ENCODE peak calls at places on chromosomes 12 and 14, in ten cellular contexts. One of them, this sample, is unnamed.

GRCh38 chr12:82124711-82125110 is 233.5 kb downstream of the CCDC59 start:
- DNase-seq in cardiac muscle cell: no peak
- DNase-seq in A673: no peak
- DNase-seq in adrenal gland: no peak
- DNase-seq in Peyer's patch: no peak
- DNase-seq in HAP-1: peak; percentile 28
- DNase-seq in GM12878: no peak
- DNase-seq in left ventricle myocardium inferior: no peak
- DNase-seq in neuronal stem cell: no peak
- DNase-seq in IMR-90: no peak
- DNase-seq in this sample: no peak

GRCh38 chr14:54902143-54902520 is 494 bp downstream of the GCH1 start:
- DNase-seq in HAP-1: peak; percentile 58
- DNase-seq in IMR-90: peak; percentile 31
- DNase-seq in A673: peak; percentile 73
- DNase-seq in left ventricle myocardium inferior: peak; percentile 72
- DNase-seq in Peyer's patch: peak; percentile 82
- DNase-seq in neuronal stem cell: peak; percentile 56
- DNase-seq in GM12878: no peak
- DNase-seq in adrenal gland: peak; percentile 82
- DNase-seq in cardiac muscle cell: peak; percentile 73
- DNase-seq in this sample: peak; percentile 81

GRCh38 chr12:6430124-6430989 is 14.4 kb upstream of the CD27 start:
- DNase-seq in IMR-90: peak; percentile 96
- DNase-seq in HAP-1: peak; percentile 55
- DNase-seq in A673: peak; percentile 94
- DNase-seq in neuronal stem cell: no peak
- DNase-seq in left ventricle myocardium inferior: peak; percentile 67
- DNase-seq in adrenal gland: peak; percentile 97
- DNase-seq in cardiac muscle cell: peak; percentile 100
- DNase-seq in GM12878: no peak
- DNase-seq in Peyer's patch: peak; percentile 53
- DNase-seq in this sample: peak; percentile 82

GRCh38 chr12:10590976-10591375 is 22.4 kb downstream of the MAGOHB start:
- DNase-seq in A673: no peak
- DNase-seq in left ventricle myocardium inferior: no peak
- DNase-seq in IMR-90: no peak
- DNase-seq in HAP-1: no peak
- DNase-seq in GM12878: no peak
- DNase-seq in adrenal gland: no peak
- DNase-seq in cardiac muscle cell: no peak
- DNase-seq in Peyer's patch: no peak
- DNase-seq in neuronal stem cell: no peak
- DNase-seq in this sample: no peak

GRCh38 chr12:69875416-69875815 is 50.4 kb downstream of the MYRFL start:
- DNase-seq in Peyer's patch: no peak
- DNase-seq in GM12878: no peak
- DNase-seq in A673: no peak
- DNase-seq in IMR-90: no peak
- DNase-seq in cardiac muscle cell: no peak
- DNase-seq in adrenal gland: no peak
- DNase-seq in HAP-1: no peak
- DNase-seq in neuronal stem cell: no peak
- DNase-seq in left ventricle myocardium inferior: no peak
- DNase-seq in this sample: no peak

GRCh38 chr14:36505193-36505815 is 14.7 kb downstream of the NKX2-1 start:
- DNase-seq in GM12878: no peak
- DNase-seq in left ventricle myocardium inferior: no peak
- DNase-seq in cardiac muscle cell: no peak
- DNase-seq in neuronal stem cell: no peak
- DNase-seq in A673: no peak
- DNase-seq in adrenal gland: no peak
- DNase-seq in Peyer's patch: no peak
- DNase-seq in HAP-1: no peak
- DNase-seq in IMR-90: no peak
- DNase-seq in this sample: no peak

GRCh38 chr12:116640320-116640719 is 81.1 kb downstream of the MAP1LC3B2 start:
- DNase-seq in left ventricle myocardium inferior: no peak
- DNase-seq in neuronal stem cell: no peak
- DNase-seq in A673: no peak
- DNase-seq in adrenal gland: no peak
- DNase-seq in GM12878: no peak
- DNase-seq in IMR-90: no peak
- DNase-seq in Peyer's patch: no peak
- DNase-seq in HAP-1: no peak
- DNase-seq in cardiac muscle cell: no peak
- DNase-seq in this sample: no peak

GRCh38 chr14:35470775-35471174 is 63.2 kb upstream of the INSM2 start:
- DNase-seq in HAP-1: no peak
- DNase-seq in adrenal gland: no peak
- DNase-seq in A673: peak; percentile 26
- DNase-seq in left ventricle myocardium inferior: no peak
- DNase-seq in Peyer's patch: no peak
- DNase-seq in neuronal stem cell: peak; percentile 26
- DNase-seq in GM12878: no peak
- DNase-seq in cardiac muscle cell: peak; percentile 45
- DNase-seq in IMR-90: peak; percentile 31
- DNase-seq in this sample: peak; percentile 3

GRCh38 chr12:24854908-24855307 is 94.0 kb downstream of the BCAT1 start:
- DNase-seq in Peyer's patch: no peak
- DNase-seq in adrenal gland: no peak
- DNase-seq in GM12878: no peak
- DNase-seq in A673: peak; percentile 47
- DNase-seq in left ventricle myocardium inferior: no peak
- DNase-seq in cardiac muscle cell: peak; percentile 27
- DNase-seq in IMR-90: peak; percentile 61
- DNase-seq in HAP-1: no peak
- DNase-seq in neuronal stem cell: no peak
- DNase-seq in this sample: no peak

GRCh38 chr12:42968426-42968825 is 378.9 kb upstream of the PRICKLE1 start:
- DNase-seq in neuronal stem cell: no peak
- DNase-seq in IMR-90: peak; percentile 44
- DNase-seq in Peyer's patch: no peak
- DNase-seq in adrenal gland: no peak
- DNase-seq in left ventricle myocardium inferior: no peak
- DNase-seq in A673: no peak
- DNase-seq in cardiac muscle cell: no peak
- DNase-seq in GM12878: no peak
- DNase-seq in HAP-1: no peak
- DNase-seq in this sample: no peak

GRCh38 chr14:57725399-57726077 is 140.4 kb downstream of the SLC35F4 start:
- DNase-seq in left ventricle myocardium inferior: no peak
- DNase-seq in GM12878: no peak
- DNase-seq in adrenal gland: no peak
- DNase-seq in cardiac muscle cell: peak; percentile 72
- DNase-seq in Peyer's patch: no peak
- DNase-seq in A673: no peak
- DNase-seq in IMR-90: no peak
- DNase-seq in HAP-1: no peak
- DNase-seq in neuronal stem cell: no peak
- DNase-seq in this sample: peak; percentile 32

GRCh38 chr14:65168840-65169239 is 66.5 kb upstream of the MAX start:
- DNase-seq in HAP-1: peak; percentile 37
- DNase-seq in cardiac muscle cell: peak; percentile 76
- DNase-seq in GM12878: no peak
- DNase-seq in IMR-90: no peak
- DNase-seq in adrenal gland: no peak
- DNase-seq in left ventricle myocardium inferior: no peak
- DNase-seq in A673: peak; percentile 10
- DNase-seq in Peyer's patch: no peak
- DNase-seq in neuronal stem cell: no peak
- DNase-seq in this sample: no peak

GRCh38 chr12:91931110-91931509 is 214.5 kb downstream of the BTG1 start:
- DNase-seq in Peyer's patch: no peak
- DNase-seq in GM12878: no peak
- DNase-seq in HAP-1: no peak
- DNase-seq in A673: no peak
- DNase-seq in adrenal gland: no peak
- DNase-seq in neuronal stem cell: no peak
- DNase-seq in IMR-90: no peak
- DNase-seq in cardiac muscle cell: no peak
- DNase-seq in left ventricle myocardium inferior: no peak
- DNase-seq in this sample: peak; percentile 36

GRCh38 chr12:77724367-77724957 is 106.2 kb upstream of the NAV3 start:
- DNase-seq in GM12878: no peak
- DNase-seq in A673: peak; percentile 72
- DNase-seq in IMR-90: peak; percentile 45
- DNase-seq in left ventricle myocardium inferior: no peak
- DNase-seq in cardiac muscle cell: peak; percentile 72
- DNase-seq in adrenal gland: no peak
- DNase-seq in Peyer's patch: no peak
- DNase-seq in HAP-1: peak; percentile 65
- DNase-seq in neuronal stem cell: no peak
- DNase-seq in this sample: peak; percentile 15

GRCh38 chr12:124518051-124518932 is 49.1 kb downstream of the NCOR2 start:
- DNase-seq in neuronal stem cell: peak; percentile 75
- DNase-seq in IMR-90: peak; percentile 99
- DNase-seq in A673: peak; percentile 99
- DNase-seq in cardiac muscle cell: peak; percentile 100
- DNase-seq in adrenal gland: peak; percentile 100
- DNase-seq in HAP-1: peak; percentile 92
- DNase-seq in left ventricle myocardium inferior: peak; percentile 99
- DNase-seq in GM12878: no peak
- DNase-seq in Peyer's patch: peak; percentile 55
- DNase-seq in this sample: peak; percentile 97

GRCh38 chr12:76649091-76649490 is 89.5 kb upstream of the OSBPL8 start:
- DNase-seq in A673: no peak
- DNase-seq in cardiac muscle cell: no peak
- DNase-seq in IMR-90: no peak
- DNase-seq in left ventricle myocardium inferior: no peak
- DNase-seq in neuronal stem cell: no peak
- DNase-seq in adrenal gland: no peak
- DNase-seq in HAP-1: no peak
- DNase-seq in Peyer's patch: no peak
- DNase-seq in GM12878: no peak
- DNase-seq in this sample: no peak
- H3K4me1 ChIP-seq in A673: no peaks in the 10 kb centered on the region
- H3K4me1 ChIP-seq in cardiac muscle cell: no peaks in the 10 kb centered on the region
- H3K4me1 ChIP-seq in IMR-90: no peaks in the 10 kb centered on the region
- H3K4me1 ChIP-seq in left ventricle myocardium inferior: no peaks in the 10 kb centered on the region
- H3K4me1 ChIP-seq in neuronal stem cell: no peaks in the 10 kb centered on the region
- H3K4me1 ChIP-seq in adrenal gland: no peaks in the 10 kb centered on the region
- H3K4me1 ChIP-seq in HAP-1: no peaks in the 10 kb centered on the region
- H3K4me1 ChIP-seq in Peyer's patch: no peaks in the 10 kb centered on the region
- H3K4me1 ChIP-seq in GM12878: no peaks in the 10 kb centered on the region
- H3K4me1 ChIP-seq in this sample: no peaks in the 10 kb centered on the region

GRCh38 chr12:51217133-51217967 is 512 bp downstream of the POU6F1 start:
- DNase-seq in cardiac muscle cell: peak; percentile 17
- DNase-seq in A673: peak; percentile 33
- DNase-seq in HAP-1: no peak
- DNase-seq in IMR-90: no peak
- DNase-seq in neuronal stem cell: peak; percentile 31
- DNase-seq in left ventricle myocardium inferior: peak; percentile 62
- DNase-seq in adrenal gland: peak; percentile 73
- DNase-seq in GM12878: no peak
- DNase-seq in Peyer's patch: peak; percentile 73
- DNase-seq in this sample: peak; percentile 33
- H3K27me3 ChIP-seq in cardiac muscle cell: no peaks in the 10 kb centered on the region
- H3K27me3 ChIP-seq in A673: no peaks in the 10 kb centered on the region
- H3K27me3 ChIP-seq in HAP-1: no peaks in the 10 kb centered on the region
- H3K27me3 ChIP-seq in IMR-90: no peaks in the 10 kb centered on the region
- H3K27me3 ChIP-seq in neuronal stem cell: no peaks in the 10 kb centered on the region
- H3K27me3 ChIP-seq in left ventricle myocardium inferior: no peaks in the 10 kb centered on the region
- H3K27me3 ChIP-seq in adrenal gland: no peaks in the 10 kb centered on the region
- H3K27me3 ChIP-seq in GM12878: no peaks in the 10 kb centered on the region
- H3K27me3 ChIP-seq in Peyer's patch: no peaks in the 10 kb centered on the region
- H3K27me3 ChIP-seq in this sample: no peaks in the 10 kb centered on the region

DNA sequence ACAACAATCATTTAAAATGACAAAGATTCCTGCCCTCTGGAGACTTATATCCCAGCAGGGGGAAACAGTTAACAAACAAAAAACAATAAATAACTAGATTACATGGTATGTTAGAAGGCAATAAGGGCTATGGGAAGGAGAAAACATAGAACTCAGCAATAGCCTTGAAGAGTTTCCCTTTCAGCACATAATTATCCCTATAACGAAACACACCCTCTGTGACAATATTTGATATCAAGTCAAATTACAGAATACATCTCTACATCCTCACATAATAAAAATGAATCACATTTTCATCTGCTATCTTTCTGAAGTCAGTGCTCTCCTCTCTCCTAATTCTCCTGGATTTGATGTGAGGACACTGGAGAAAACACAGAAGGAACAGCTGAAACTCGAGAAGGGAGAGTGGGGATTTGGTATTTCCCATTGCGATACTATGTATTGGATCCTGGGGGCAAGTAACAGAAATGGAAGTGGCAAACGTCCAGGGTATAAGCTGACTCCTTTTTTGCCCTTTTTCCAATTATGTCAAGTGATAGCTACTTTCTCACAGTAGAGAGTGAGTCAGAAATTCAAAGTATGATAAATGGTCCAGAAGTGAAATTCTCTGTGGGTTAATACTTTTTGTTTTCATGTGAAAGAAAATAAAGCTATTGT is 9.7 kb upstream of the PTGER2 start:
- DNase-seq in cardiac muscle cell: no peak
- DNase-seq in GM12878: no peak
- DNase-seq in neuronal stem cell: no peak
- DNase-seq in left ventricle myocardium inferior: no peak
- DNase-seq in HAP-1: no peak
- DNase-seq in adrenal gland: no peak
- DNase-seq in Peyer's patch: no peak
- DNase-seq in IMR-90: no peak
- DNase-seq in A673: no peak
- DNase-seq in this sample: no peak
- H3K4me3 ChIP-seq in cardiac muscle cell: no peak overlapping the region
- H3K4me3 ChIP-seq in GM12878: no peak overlapping the region
- H3K4me3 ChIP-seq in neuronal stem cell: no peak overlapping the region
- H3K4me3 ChIP-seq in left ventricle myocardium inferior: no peak overlapping the region
- H3K4me3 ChIP-seq in HAP-1: no peak overlapping the region
- H3K4me3 ChIP-seq in adrenal gland: no peak overlapping the region
- H3K4me3 ChIP-seq in Peyer's patch: no peak overlapping the region
- H3K4me3 ChIP-seq in IMR-90: no peak overlapping the region
- H3K4me3 ChIP-seq in A673: no peak overlapping the region
- H3K4me3 ChIP-seq in this sample: no peak overlapping the region

DNA sequence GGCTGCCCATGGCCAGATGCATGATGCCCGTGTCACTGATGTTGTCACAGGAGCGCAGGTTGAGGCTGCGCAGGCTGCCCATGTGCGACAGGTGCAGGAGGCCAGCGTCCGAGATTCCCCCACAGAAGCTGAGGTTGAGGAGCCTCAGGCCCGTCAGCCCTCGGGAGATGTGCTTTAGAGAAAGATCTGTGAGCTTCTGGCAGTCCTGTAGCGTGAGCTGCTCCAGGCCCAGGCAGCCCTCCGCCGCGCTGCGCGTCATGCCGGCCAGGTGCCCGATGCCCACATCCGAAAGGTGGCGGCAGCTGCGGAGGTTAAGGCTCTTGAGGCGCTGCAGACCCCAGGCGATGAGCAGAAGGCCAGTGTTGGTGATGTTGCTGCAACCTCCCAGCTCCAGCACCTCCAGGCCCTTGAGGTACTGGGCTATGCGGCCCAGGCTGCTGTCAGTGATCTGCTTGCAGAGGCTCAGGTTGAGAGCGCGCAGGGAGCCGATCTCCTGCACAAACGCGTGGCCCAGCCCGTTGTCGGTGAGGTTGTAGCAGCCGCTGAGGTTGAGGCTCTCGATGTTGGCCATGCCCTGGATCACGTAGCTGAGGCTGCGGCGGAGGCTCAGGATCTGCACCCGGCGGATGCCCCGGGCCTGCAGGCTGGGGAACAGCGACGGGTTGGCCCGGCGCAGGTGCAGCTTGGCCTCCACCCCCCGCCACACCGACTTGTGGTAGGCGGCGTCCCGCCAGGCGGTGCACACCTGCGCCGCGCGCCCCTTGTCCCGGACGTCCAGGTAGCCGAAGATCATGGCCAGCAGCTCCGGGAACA is 943 bp downstream of the FBXL14 start:
- DNase-seq in left ventricle myocardium inferior: peak; percentile 48
- DNase-seq in adrenal gland: peak; percentile 71
- DNase-seq in Peyer's patch: peak; percentile 67
- DNase-seq in neuronal stem cell: no peak
- DNase-seq in HAP-1: no peak
- DNase-seq in GM12878: no peak
- DNase-seq in A673: peak; percentile 57
- DNase-seq in IMR-90: no peak
- DNase-seq in cardiac muscle cell: no peak
- DNase-seq in this sample: peak; percentile 65
- H3K4me1 ChIP-seq in left ventricle myocardium inferior: peaks cover 63% of the 10 kb centered on the region
- H3K4me1 ChIP-seq in adrenal gland: peaks cover 56% of the 10 kb centered on the region
- H3K4me1 ChIP-seq in Peyer's patch: peaks cover 6% of the 10 kb centered on the region
- H3K4me1 ChIP-seq in neuronal stem cell: peaks cover 53% of the 10 kb centered on the region
- H3K4me1 ChIP-seq in HAP-1: peaks cover 42% of the 10 kb centered on the region
- H3K4me1 ChIP-seq in GM12878: peaks cover 16% of the 10 kb centered on the region
- H3K4me1 ChIP-seq in A673: peaks cover 28% of the 10 kb centered on the region
- H3K4me1 ChIP-seq in IMR-90: peaks cover 23% of the 10 kb centered on the region
- H3K4me1 ChIP-seq in cardiac muscle cell: peaks cover 50% of the 10 kb centered on the region
- H3K4me1 ChIP-seq in this sample: peaks cover 4% of the 10 kb centered on the region